ENCODE peak calls at places on chromosomes 12 and 14, in eight cellular contexts. T is PC-3; K is substantia nigra; Z is T-helper 1 cell; A is COR-L47; J is effector memory CD4-positive, alpha-beta T cell; F is body of pancreas; W is T-helper 2 cell. R is an unnamed sample.

GRCh38 chr12:66756631-66757030 is 77.8 kb upstream of the GRIP1 start:
- DNase-seq in T (no peak), K (no peak), Z (no peak), A (no peak), J (no peak), F (no peak), W (no peak), R (no peak)

GRCh38 chr14:105059035-105059916 is 6.0 kb downstream of the GPR132 start:
- DNase-seq in T (no peak), K (no peak), Z (no peak), A (no peak), J (no peak), F (peak; percentile 64), W (no peak), R (no peak)

GRCh38 chr12:56530390-56531055 is 8.9 kb downstream of the RBMS2 start:
- DNase-seq in T (no peak), K (no peak), Z (no peak), A (no peak), J (no peak), F (no peak), W (no peak), R (no peak)

GRCh38 chr14:79334272-79334671 is 877.0 kb downstream of the DIO2 start:
- DNase-seq in T (no peak), K (no peak), Z (no peak), A (no peak), J (no peak), F (no peak), W (no peak), R (no peak)

GRCh38 chr14:35420036-35420811 is 15.7 kb upstream of the NFKBIA start:
- DNase-seq in T (peak; percentile 74), K (no peak), Z (no peak), A (no peak), J (no peak), F (no peak), W (no peak), R (no peak)

GRCh38 chr14:52868911-52869611 is 77.7 kb upstream of the GNPNAT1 start:
- DNase-seq in T (no peak), K (no peak), Z (no peak), A (no peak), J (no peak), F (no peak), W (no peak), R (no peak)

GRCh38 chr12:116141110-116141832 is 136.2 kb downstream of the MED13L start:
- DNase-seq in T (peak; percentile 41), K (no peak), Z (no peak), A (no peak), J (no peak), F (no peak), W (no peak), R (no peak)

GRCh38 chr14:75294649-75295033 is 16.0 kb downstream of the FOS start:
- DNase-seq in T (no peak), K (no peak), Z (no peak), A (no peak), J (no peak), F (no peak), W (no peak), R (peak; percentile 47)

GRCh38 chr12:98084950-98085349 is 430.4 kb upstream of the TMPO start:
- DNase-seq in T (no peak), K (no peak), Z (no peak), A (no peak), J (no peak), F (no peak), W (no peak), R (no peak)

GRCh38 chr12:32399045-32399372 is 349 bp upstream of the FGD4 start:
- DNase-seq in T (no peak), K (no peak), Z (no peak), A (no peak), J (no peak), F (no peak), W (no peak), R (no peak)

GRCh38 chr14:75610839-75611238 is 32.4 kb downstream of the FLVCR2 start:
- DNase-seq in T (no peak), K (no peak), Z (no peak), A (no peak), J (no peak), F (no peak), W (no peak), R (no peak)

GRCh38 chr12:92369061-92369460 is 223.4 kb upstream of the BTG1 start:
- DNase-seq in T (peak; percentile 72), K (no peak), Z (no peak), A (no peak), J (no peak), F (no peak), W (no peak), R (no peak)

GRCh38 chr12:1533205-1533601 is 61.2 kb downstream of the FBXL14 start:
- DNase-seq in T (no peak), K (no peak), Z (no peak), A (no peak), J (no peak), F (no peak), W (no peak), R (no peak)

GRCh38 chr12:110585231-110585799 is 2.2 kb upstream of the PPTC7 start:
- DNase-seq in T (peak; percentile 43), K (peak; percentile 11), Z (no peak), A (no peak), J (no peak), F (peak; percentile 64), W (no peak), R (no peak)

GRCh38 chr12:55935742-55936151 is 4.8 kb downstream of the DGKA start:
- DNase-seq in T (no peak), K (no peak), Z (peak; percentile 24), A (no peak), J (peak; percentile 17), F (no peak), W (no peak), R (no peak)

GRCh38 chr12:62873826-62874448 is 61.0 kb downstream of the PPM1H start:
- DNase-seq in T (no peak), K (no peak), Z (no peak), A (no peak), J (no peak), F (no peak), W (no peak), R (no peak)

GRCh38 chr12:57489157-57489641 is 1.3 kb downstream of the MARS1 start:
- DNase-seq in T (no peak), K (no peak), Z (no peak), A (no peak), J (no peak), F (no peak), W (no peak), R (no peak)

GRCh38 chr14:34872822-34873590 is 2.2 kb downstream of the BAZ1A start:
- DNase-seq in T (no peak), K (no peak), Z (no peak), A (peak; percentile 61), J (peak; percentile 6), F (peak; percentile 35), W (no peak), R (peak; percentile 3)

GRCh38 chr12:124919646-124920352 is 5.3 kb upstream of the UBC start:
- DNase-seq in T (peak; percentile 71), K (no peak), Z (no peak), A (no peak), J (no peak), F (no peak), W (no peak), R (no peak)

GRCh38 chr14:38197001-38197760 is 10.5 kb upstream of the SSTR1 start:
- DNase-seq in T (peak; percentile 24), K (no peak), Z (no peak), A (no peak), J (no peak), F (no peak), W (no peak), R (no peak)

GRCh38 chr14:65080954-65081747 is 21.2 kb downstream of the MAX start:
- DNase-seq in T (no peak), K (no peak), Z (no peak), A (no peak), J (no peak), F (no peak), W (no peak), R (no peak)

GRCh38 chr12:3725267-3726115 is 27.4 kb downstream of the CRACR2A start:
- DNase-seq in T (no peak), K (no peak), Z (no peak), A (no peak), J (no peak), F (no peak), W (no peak), R (no peak)

GRCh38 chr14:59332727-59333126 is 132.5 kb downstream of the GPR135 start:
- DNase-seq in T (peak; percentile 72), K (no peak), Z (no peak), A (no peak), J (no peak), F (no peak), W (no peak), R (peak; percentile 41)

GRCh38 chr12:67456281-67456918 is 187.2 kb downstream of the CAND1 start:
- DNase-seq in T (peak; percentile 71), K (no peak), Z (no peak), A (peak; percentile 37), J (no peak), F (peak; percentile 71), W (no peak), R (no peak)

GRCh38 chr14:38721822-38722431 is 381.1 kb downstream of the SEC23A start:
- DNase-seq in T (peak; percentile 81), K (peak; percentile 72), Z (no peak), A (no peak), J (no peak), F (peak; percentile 70), W (no peak), R (peak; percentile 18)

GRCh38 chr14:67719866-67720265 is 18.2 kb downstream of the RDH12 start:
- DNase-seq in T (no peak), K (no peak), Z (no peak), A (no peak), J (no peak), F (no peak), W (no peak), R (no peak)

GRCh38 chr12:124568431-124569374 is 1.3 kb upstream of the NCOR2 start:
- DNase-seq in T (peak; percentile 61), K (peak; percentile 76), Z (no peak), A (no peak), J (no peak), F (peak; percentile 64), W (no peak), R (peak; percentile 79)

GRCh38 chr12:7695159-7695930 is at the start of gene GDF3:
- DNase-seq in T (no peak), K (no peak), Z (no peak), A (no peak), J (no peak), F (peak; percentile 28), W (no peak), R (no peak)

GRCh38 chr12:107318554-107318803 is 225.1 kb upstream of the CRY1 start:
- DNase-seq in T (peak; percentile 17), K (no peak), Z (no peak), A (no peak), J (peak; percentile 6), F (no peak), W (no peak), R (no peak)

R was measured in A549.